ENCODE peak calls at places on chromosome X, in four cellular contexts. S is sigmoid colon, Q is cardiac muscle cell, Z is Peyer's patch. N is an unnamed sample.

GRCh38 chrX:119190736-119191282 is 45.3 kb upstream of the PGRMC1 start:
- DNase-seq in S (no peak), Q (peak; percentile 62), Z (no peak), N (no peak)

GRCh38 chrX:72018277-72019112 is 107.8 kb downstream of the NHSL2 start:
- DNase-seq in S (peak; percentile 94), Q (peak; percentile 92), Z (peak; percentile 87), N (peak; percentile 93)

GRCh38 chrX:112163916-112164315 is 81.3 kb upstream of the TRPC5 start:
- DNase-seq in S (no peak), Q (no peak), Z (no peak), N (no peak)

GRCh38 chrX:13110427-13111324 is 66.3 kb upstream of the FAM9C start:
- DNase-seq in S (peak; percentile 73), Q (peak; percentile 93), Z (no peak), N (no peak)

GRCh38 chrX:37078434-37078703 is 70.2 kb downstream of the FAM47C start:
- DNase-seq in S (no peak), Q (no peak), Z (no peak), N (no peak)

GRCh38 chrX:121121021-121121420 is 73.6 kb downstream of the GLUD2 start:
- DNase-seq in S (no peak), Q (no peak), Z (no peak), N (no peak)

GRCh38 chrX:71870337-71871098 is 40.1 kb upstream of the NHSL2 start:
- DNase-seq in S (no peak), Q (peak; percentile 19), Z (no peak), N (peak; percentile 65)

GRCh38 chrX:11764602-11765067 is 6.6 kb downstream of the MSL3 start:
- DNase-seq in S (no peak), Q (no peak), Z (no peak), N (no peak)

GRCh38 chrX:22520128-22520828 is 247.6 kb downstream of the CBLL2 start:
- DNase-seq in S (no peak), Q (no peak), Z (no peak), N (no peak)
- H3K4me3 ChIP-seq in S (no peak overlapping the region), Q (no peak overlapping the region), Z (no peak overlapping the region), N (no peak overlapping the region)

DNA sequence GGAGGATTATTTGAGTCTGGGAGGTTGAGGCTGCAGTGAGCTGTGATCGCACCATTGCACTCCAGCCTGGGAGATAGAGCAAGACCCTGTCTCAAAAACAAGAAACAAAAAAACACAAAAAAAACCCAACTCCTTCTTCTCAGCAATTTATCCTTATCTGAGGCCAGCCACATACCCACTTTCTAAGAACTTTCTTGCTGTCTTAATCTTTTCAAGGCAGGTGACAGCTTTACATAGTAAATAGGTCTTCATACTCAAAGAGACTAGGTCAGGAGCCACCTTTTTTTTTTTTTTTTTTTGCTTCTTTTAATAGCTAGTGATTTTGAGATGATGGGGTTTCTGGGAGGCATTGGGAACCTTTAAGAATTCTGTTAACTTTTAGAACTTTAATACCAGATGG is 26.1 kb upstream of the ZCCHC13 start:
- DNase-seq in S (no peak), Q (no peak), Z (no peak), N (no peak)
- H3K36me3 ChIP-seq in S (peaks cover 16% of the 10 kb centered on the region), Q (peaks cover 19% of the 10 kb centered on the region), Z (no peaks in the 10 kb centered on the region), N (peaks cover 33% of the 10 kb centered on the region)

DNA sequence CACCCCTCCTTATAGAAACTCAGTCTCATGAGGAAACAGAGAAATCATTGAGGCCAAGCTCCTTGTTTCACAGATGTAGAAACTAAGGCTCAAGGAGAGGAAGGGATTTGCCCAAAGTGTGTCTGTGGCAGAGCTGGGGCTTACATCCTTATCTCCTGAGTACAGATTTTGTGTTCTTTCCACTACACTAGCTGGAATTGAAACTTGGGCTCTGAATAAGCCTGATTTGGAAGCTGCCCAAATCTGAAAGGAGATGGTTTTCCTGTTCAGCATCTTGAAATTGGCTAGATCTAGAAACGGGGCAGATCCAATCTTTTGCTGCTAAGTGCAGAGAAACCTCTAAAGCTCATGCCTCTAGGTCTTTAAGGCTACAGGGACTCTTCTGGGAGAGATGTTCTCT is 24.3 kb downstream of the AWAT2 start:
- DNase-seq in S (no peak), Q (peak; percentile 78), Z (no peak), N (no peak)
- H3K27me3 ChIP-seq in S (no peaks in the 10 kb centered on the region), Q (no peaks in the 10 kb centered on the region), Z (no peaks in the 10 kb centered on the region), N (no peaks in the 10 kb centered on the region)

DNA sequence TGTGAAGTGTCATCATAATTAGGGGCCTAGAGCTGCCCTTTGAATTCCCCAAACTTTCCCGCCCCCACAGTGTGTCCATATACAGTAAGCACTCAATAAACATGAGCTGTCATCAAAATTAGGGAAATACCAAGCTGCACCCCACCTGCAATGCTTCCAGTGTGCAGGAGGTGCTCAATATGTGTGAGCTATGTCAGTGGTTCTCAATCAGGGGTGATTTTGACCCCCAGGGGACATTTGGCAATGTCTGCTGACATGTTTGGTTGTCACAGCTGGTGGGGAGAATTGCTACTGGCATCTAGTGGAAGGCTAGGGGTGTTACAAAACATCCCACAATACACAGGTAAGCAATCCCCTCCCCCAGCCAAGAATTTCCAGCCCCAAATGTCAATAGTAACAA is 750 bp downstream of the CFP start:
- DNase-seq in S (no peak), Q (no peak), Z (no peak), N (peak; percentile 70)
- H3K4me3 ChIP-seq in S (no peak overlapping the region), Q (no peak overlapping the region), Z (no peak overlapping the region), N (no peak overlapping the region)

GRCh38 chrX:40473460-40474204 is 107.1 kb upstream of the ATP6AP2 start:
- DNase-seq in S (no peak), Q (no peak), Z (no peak), N (no peak)
- H3K36me3 ChIP-seq in S (no peaks in the 10 kb centered on the region), Q (no peaks in the 10 kb centered on the region), Z (no peaks in the 10 kb centered on the region), N (no peaks in the 10 kb centered on the region)

GRCh38 chrX:106680716-106681115 is 45.8 kb upstream of the RNF128 start:
- DNase-seq in S (no peak), Q (no peak), Z (no peak), N (no peak)
- H3K27me3 ChIP-seq in S (no peaks in the 10 kb centered on the region), Q (no peaks in the 10 kb centered on the region), Z (no peaks in the 10 kb centered on the region), N (no peaks in the 10 kb centered on the region)

GRCh38 chrX:44342866-44343265 is 606 bp downstream of the EFHC2 start:
- DNase-seq in S (no peak), Q (no peak), Z (no peak), N (no peak)

GRCh38 chrX:44343412-44343942 is at the start of gene EFHC2:
- DNase-seq in S (peak; percentile 63), Q (peak; percentile 51), Z (peak; percentile 53), N (peak; percentile 65)

GRCh38 chrX:44344194-44344593 is 722 bp upstream of the EFHC2 start:
- DNase-seq in S (no peak), Q (no peak), Z (no peak), N (peak; percentile 17)

DNA sequence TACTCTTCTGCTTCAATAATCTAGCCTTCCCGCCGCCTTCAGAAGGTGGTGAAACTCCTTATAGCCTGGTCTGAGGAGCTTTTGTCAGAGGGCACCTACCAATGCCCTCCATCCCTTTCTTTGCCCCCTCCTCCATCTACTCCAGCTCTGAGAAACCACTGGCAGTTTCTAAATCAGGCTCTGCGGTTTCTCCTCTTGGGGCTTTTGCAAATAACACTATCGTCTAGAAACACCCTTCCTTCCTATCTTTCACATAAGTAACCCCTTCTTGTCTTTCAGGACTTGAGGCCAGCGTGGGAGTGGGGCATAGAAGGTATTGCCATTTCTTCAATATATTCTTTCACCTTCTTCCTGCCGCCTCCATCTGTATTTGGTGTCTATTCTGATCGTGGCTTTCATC is 1.2 kb upstream of the EFHC2 start:
- DNase-seq in S (no peak), Q (peak; percentile 9), Z (no peak), N (no peak)
- H3K4me3 ChIP-seq in S (no peak overlapping the region), Q (no peak overlapping the region), Z (peak overlapping the region; percentile 37), N (no peak overlapping the region)

GRCh38 chrX:131441033-131441432 is 102.8 kb upstream of the OR13H1 start:
- DNase-seq in S (no peak), Q (no peak), Z (no peak), N (no peak)
- H3K36me3 ChIP-seq in S (no peaks in the 10 kb centered on the region), Q (no peaks in the 10 kb centered on the region), Z (no peaks in the 10 kb centered on the region), N (no peaks in the 10 kb centered on the region)

GRCh38 chrX:21373637-21374162 is 518 bp upstream of the CNKSR2 start:
- DNase-seq in S (no peak), Q (no peak), Z (no peak), N (peak; percentile 54)

GRCh38 chrX:21373001-21373400 is 1.2 kb upstream of the CNKSR2 start:
- DNase-seq in S (no peak), Q (no peak), Z (no peak), N (no peak)

GRCh38 chrX:21375795-21376069 is 1.5 kb downstream of the CNKSR2 start:
- DNase-seq in S (no peak), Q (no peak), Z (no peak), N (peak; percentile 52)

GRCh38 chrX:21374994-21375794 is 976 bp downstream of the CNKSR2 start:
- DNase-seq in S (no peak), Q (no peak), Z (no peak), N (peak; percentile 25)

GRCh38 chrX:21374163-21374993 is at the start of gene CNKSR2:
- DNase-seq in S (peak; percentile 75), Q (peak; percentile 10), Z (peak; percentile 37), N (peak; percentile 91)
- H3K27me3 ChIP-seq in S (peaks cover 4% of the 10 kb centered on the region), Q (peaks cover 26% of the 10 kb centered on the region), Z (no peaks in the 10 kb centered on the region), N (peaks cover 35% of the 10 kb centered on the region)

DNA sequence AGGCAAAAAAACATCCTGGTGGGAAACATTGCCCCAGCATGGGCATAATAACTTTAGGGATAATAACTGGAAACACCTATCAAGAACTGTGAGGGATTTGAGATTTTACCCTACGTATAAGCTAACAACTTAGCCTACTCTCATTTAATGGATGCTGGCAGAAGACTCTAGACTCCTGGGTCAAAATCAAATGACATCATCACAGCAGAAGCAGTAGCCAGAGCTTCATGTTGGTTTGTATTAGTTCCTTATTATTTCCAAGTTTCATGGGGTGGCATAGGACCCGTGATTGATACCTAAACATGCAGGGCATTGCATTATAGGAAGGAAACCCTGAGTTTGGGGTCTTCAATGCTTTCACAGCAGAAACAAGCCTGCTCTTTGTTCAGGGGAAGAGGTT is 4.6 kb downstream of the TCEAL9 start:
- DNase-seq in S (no peak), Q (no peak), Z (no peak), N (no peak)
- H3K4me3 ChIP-seq in S (no peak overlapping the region), Q (no peak overlapping the region), Z (no peak overlapping the region), N (no peak overlapping the region)